ENCODE peak calls at places on chromosome 10, in eight cellular contexts. B is HFF-Myc, W is fibroblast of lung, P is astrocyte of the spinal cord, L is neural progenitor cell, K is pancreas, F is ovary, J is tibial artery. V is an unnamed sample.

GRCh38 chr10:27192284-27192683 is 37.1 kb downstream of the MASTL start:
- DNase-seq in B (peak; percentile 63), W (peak; percentile 94), P (peak; percentile 92), L (no peak), K (no peak), F (no peak), J (peak; percentile 44), V (peak; percentile 97)

GRCh38 chr10:79585870-79586527 is 24.7 kb upstream of the SFTPA1 start:
- DNase-seq in B (no peak), W (no peak), P (no peak), L (no peak), K (no peak), F (no peak), J (no peak), V (no peak)

GRCh38 chr10:58435297-58435696 is 50.1 kb downstream of the TFAM start:
- DNase-seq in B (peak; percentile 89), W (peak; percentile 100), P (peak; percentile 99), L (no peak), K (no peak), F (no peak), J (peak; percentile 88), V (peak; percentile 98)

GRCh38 chr10:97850446-97850845 is 803 bp downstream of the GOLGA7B start:
- DNase-seq in B (no peak), W (no peak), P (no peak), L (peak; percentile 53), K (peak; percentile 18), F (no peak), J (no peak), V (no peak)

GRCh38 chr10:13816195-13816926 is 229.6 kb downstream of the PRPF18 start:
- DNase-seq in B (peak; percentile 47), W (peak; percentile 82), P (peak; percentile 84), L (no peak), K (peak; percentile 50), F (no peak), J (peak; percentile 52), V (peak; percentile 77)

GRCh38 chr10:24468281-24468751 is 255.4 kb downstream of the ARHGAP21 start:
- DNase-seq in B (no peak), W (peak; percentile 58), P (peak; percentile 56), L (no peak), K (no peak), F (no peak), J (no peak), V (peak; percentile 51)

GRCh38 chr10:77977016-77977415 is 50.5 kb upstream of the DLG5 start:
- DNase-seq in B (no peak), W (no peak), P (no peak), L (no peak), K (no peak), F (no peak), J (no peak), V (no peak)

GRCh38 chr10:26982058-26982457 is 118.2 kb downstream of the ANKRD26 start:
- DNase-seq in B (no peak), W (no peak), P (no peak), L (no peak), K (no peak), F (no peak), J (no peak), V (no peak)

GRCh38 chr10:9228770-9229169 is 1174.3 kb downstream of the GATA3 start:
- DNase-seq in B (no peak), W (peak; percentile 47), P (peak; percentile 9), L (no peak), K (no peak), F (no peak), J (no peak), V (peak; percentile 67)

GRCh38 chr10:3226960-3227724 is 54.6 kb upstream of the PITRM1 start:
- DNase-seq in B (peak; percentile 51), W (peak; percentile 92), P (peak; percentile 93), L (no peak), K (no peak), F (no peak), J (no peak), V (peak; percentile 92)

GRCh38 chr10:4541292-4541691 is 284.7 kb upstream of the AKR1E2 start:
- DNase-seq in B (peak; percentile 84), W (peak; percentile 94), P (peak; percentile 91), L (no peak), K (no peak), F (no peak), J (peak; percentile 64), V (peak; percentile 99)

GRCh38 chr10:52390388-52390787 is 76.3 kb downstream of the DKK1 start:
- DNase-seq in B (no peak), W (peak; percentile 67), P (peak; percentile 62), L (no peak), K (no peak), F (no peak), J (no peak), V (no peak)

GRCh38 chr10:113854757-113855626 is 531 bp downstream of the NHLRC2 start:
- DNase-seq in B (no peak), W (peak; percentile 51), P (peak; percentile 56), L (peak; percentile 84), K (peak; percentile 32), F (peak; percentile 67), J (peak; percentile 58), V (peak; percentile 26)

GRCh38 chr10:64086083-64086772 is 565.0 kb downstream of the REEP3 start:
- DNase-seq in B (no peak), W (no peak), P (no peak), L (no peak), K (no peak), F (no peak), J (no peak), V (no peak)

GRCh38 chr10:63633677-63634487 is 112.7 kb downstream of the REEP3 start:
- DNase-seq in B (peak; percentile 45), W (peak; percentile 41), P (peak; percentile 55), L (peak; percentile 28), K (no peak), F (no peak), J (no peak), V (peak; percentile 65)

GRCh38 chr10:36683421-36683820 is 442.0 kb upstream of the ANKRD30A start:
- DNase-seq in B (no peak), W (no peak), P (no peak), L (no peak), K (no peak), F (no peak), J (no peak), V (no peak)

GRCh38 chr10:11794566-11794965 is 28.6 kb upstream of the PROSER2 start:
- DNase-seq in B (no peak), W (no peak), P (no peak), L (no peak), K (no peak), F (no peak), J (no peak), V (no peak)

GRCh38 chr10:50417486-50417905 is 166.2 kb upstream of the ASAH2 start:
- DNase-seq in B (no peak), W (no peak), P (no peak), L (no peak), K (no peak), F (no peak), J (peak; percentile 45), V (peak; percentile 26)

GRCh38 chr10:24246365-24246764 is 37.4 kb downstream of the KIAA1217 start:
- DNase-seq in B (no peak), W (no peak), P (no peak), L (no peak), K (no peak), F (no peak), J (no peak), V (no peak)

GRCh38 chr10:124741922-124742417 is 2.2 kb downstream of the FAM53B start:
- DNase-seq in B (no peak), W (no peak), P (no peak), L (no peak), K (no peak), F (no peak), J (no peak), V (no peak)

GRCh38 chr10:124743188-124744046 is 761 bp downstream of the FAM53B start:
- DNase-seq in B (no peak), W (peak; percentile 44), P (peak; percentile 39), L (peak; percentile 63), K (peak; percentile 32), F (peak; percentile 58), J (no peak), V (no peak)

GRCh38 chr10:124744047-124744687 is at the start of gene FAM53B:
- DNase-seq in B (no peak), W (peak; percentile 79), P (peak; percentile 70), L (peak; percentile 97), K (peak; percentile 78), F (peak; percentile 84), J (peak; percentile 79), V (peak; percentile 66)

GRCh38 chr10:124741281-124741921 is 2.8 kb downstream of the FAM53B start:
- DNase-seq in B (peak; percentile 49), W (peak; percentile 63), P (peak; percentile 75), L (peak; percentile 92), K (peak; percentile 66), F (peak; percentile 88), J (peak; percentile 86), V (peak; percentile 78)

GRCh38 chr10:124742418-124743187 is 1.6 kb downstream of the FAM53B start:
- DNase-seq in B (no peak), W (peak; percentile 39), P (no peak), L (peak; percentile 80), K (no peak), F (no peak), J (no peak), V (peak; percentile 38)
- TF ChIP-seq CTCF in B (peak; percentile 35), W (peak; percentile 33), P (peak; percentile 41), L (peak; percentile 44), K (no peak), F (no peak), J (peak; percentile 6), V (peak; percentile 27)

DNA sequence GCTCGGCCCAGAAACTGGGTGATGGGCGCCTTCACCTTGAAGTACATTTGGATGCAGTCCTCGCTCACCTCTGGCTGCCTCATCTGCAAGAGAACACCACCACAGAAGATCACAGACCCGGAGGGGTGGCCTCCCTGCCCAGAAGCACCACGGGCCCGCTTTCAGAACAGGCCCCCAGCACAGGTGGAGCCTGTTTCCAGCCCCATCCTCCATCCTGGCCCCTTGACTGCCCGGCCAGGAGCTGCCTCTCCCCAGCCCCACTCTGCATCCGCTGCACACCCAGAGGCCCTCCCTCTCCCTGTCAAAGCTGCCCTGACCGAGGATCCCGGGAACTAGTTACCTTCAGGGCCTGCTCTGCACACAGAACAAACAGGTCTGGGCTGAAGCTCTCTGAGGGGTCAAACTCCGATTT is 724 bp downstream of the CFAP46 start:
- DNase-seq in B (no peak), W (no peak), P (peak; percentile 1), L (no peak), K (no peak), F (no peak), J (no peak), V (no peak)
- H3K4me3 ChIP-seq in B (peak overlapping the region; percentile 48), W (no peak overlapping the region), P (peak overlapping the region; percentile 40), L (peak overlapping the region; percentile 58), K (no peak overlapping the region), F (no peak overlapping the region), J (no peak overlapping the region), V (no peak overlapping the region)

GRCh38 chr10:61271127-61271780 is 181.9 kb downstream of the TMEM26 start:
- DNase-seq in B (peak; percentile 41), W (peak; percentile 84), P (peak; percentile 76), L (no peak), K (no peak), F (no peak), J (no peak), V (peak; percentile 73)
- TF ChIP-seq CTCF in B (peak; percentile 12), W (peak; percentile 42), P (peak; percentile 23), L (peak; percentile 21), K (no peak), F (no peak), J (no peak), V (peak; percentile 45)

DNA sequence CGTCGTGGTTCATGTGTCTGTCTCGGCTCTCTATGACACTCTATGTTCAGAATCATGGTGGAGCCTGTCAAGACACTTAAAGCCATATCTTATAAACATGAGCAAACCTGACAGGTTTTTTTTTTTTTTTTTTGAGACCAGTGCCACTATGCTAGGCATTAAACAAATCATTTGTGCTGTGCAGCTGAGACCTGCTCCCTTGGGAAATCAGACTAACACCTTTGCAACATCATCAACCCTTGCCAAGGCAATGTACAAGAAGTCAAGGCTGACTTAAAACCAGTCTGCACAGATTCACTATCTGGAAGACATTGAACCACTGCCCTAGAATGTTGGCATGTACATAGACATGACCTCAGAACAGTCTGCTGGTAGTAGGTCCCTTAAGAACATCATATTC is 181.3 kb upstream of the ANK3 start:
- DNase-seq in B (no peak), W (peak; percentile 17), P (no peak), L (no peak), K (no peak), F (no peak), J (no peak), V (no peak)
- H3K4me3 ChIP-seq in B (no peak overlapping the region), W (no peak overlapping the region), P (no peak overlapping the region), L (no peak overlapping the region), K (no peak overlapping the region), F (no peak overlapping the region), J (no peak overlapping the region), V (no peak overlapping the region)